ENCODE peak calls at places on chromosomes 5 and 9, in ten cellular contexts. U, J, F, O, V, K, W, G, Q and Y are unnamed samples.
A peak's percentile ranks its signal among the peaks of the same experiment; 100 is the strongest.

GRCh38 chr9:5756633-5757032 is 76.3 kb downstream of the ERMP1 start:
- DNase-seq in U (no peak), J (no peak), F (no peak), O (no peak), V (no peak), K (no peak), W (no peak), G (no peak), Q (no peak), Y (no peak)

GRCh38 chr5:154573011-154573410 is 95.0 kb upstream of the HAND1 start:
- DNase-seq in U (no peak), J (no peak), F (no peak), O (no peak), V (no peak), K (no peak), W (no peak), G (no peak), Q (no peak), Y (no peak)

GRCh38 chr5:78509884-78510769 is 138.4 kb downstream of the LHFPL2 start:
- DNase-seq in U (peak; percentile 88), J (peak; percentile 94), F (peak; percentile 83), O (no peak), V (no peak), K (peak; percentile 61), W (peak; percentile 88), G (peak; percentile 81), Q (peak; percentile 75), Y (peak; percentile 92)

GRCh38 chr5:135008981-135009735 is 24.9 kb downstream of the PITX1 start:
- DNase-seq in U (no peak), J (peak; percentile 38), F (peak; percentile 41), O (no peak), V (no peak), K (no peak), W (peak; percentile 44), G (no peak), Q (no peak), Y (no peak)

GRCh38 chr9:38243993-38244392 is 148.5 kb upstream of the ALDH1B1 start:
- DNase-seq in U (no peak), J (no peak), F (no peak), O (no peak), V (no peak), K (no peak), W (no peak), G (no peak), Q (no peak), Y (no peak)

GRCh38 chr9:18296702-18297531 is 177.0 kb upstream of the ADAMTSL1 start:
- DNase-seq in U (no peak), J (no peak), F (no peak), O (peak; percentile 53), V (no peak), K (peak; percentile 71), W (no peak), G (no peak), Q (no peak), Y (no peak)

GRCh38 chr9:87310827-87311564 is 186.7 kb upstream of the DAPK1 start:
- DNase-seq in U (no peak), J (no peak), F (no peak), O (no peak), V (no peak), K (no peak), W (no peak), G (no peak), Q (no peak), Y (no peak)

GRCh38 chr9:130064621-130065020 is 10.9 kb downstream of the GPR107 start:
- DNase-seq in U (no peak), J (no peak), F (no peak), O (no peak), V (no peak), K (no peak), W (no peak), G (no peak), Q (no peak), Y (no peak)

GRCh38 chr5:56155085-56155484 is 78.0 kb downstream of the ANKRD55 start:
- DNase-seq in U (no peak), J (no peak), F (peak; percentile 59), O (no peak), V (no peak), K (no peak), W (no peak), G (no peak), Q (no peak), Y (no peak)

GRCh38 chr9:88653926-88654325 is 118.9 kb downstream of the NXNL2 start:
- DNase-seq in U (no peak), J (no peak), F (no peak), O (peak; percentile 61), V (no peak), K (peak; percentile 83), W (no peak), G (no peak), Q (no peak), Y (no peak)

GRCh38 chr5:148469446-148470062 is 85.8 kb downstream of the FBXO38 start:
- DNase-seq in U (peak; percentile 48), J (no peak), F (no peak), O (peak; percentile 76), V (no peak), K (peak; percentile 52), W (peak; percentile 66), G (peak; percentile 40), Q (peak; percentile 25), Y (peak; percentile 26)

GRCh38 chr9:128825923-128826702 is 3.5 kb downstream of the SPOUT1 start:
- DNase-seq in U (no peak), J (no peak), F (no peak), O (no peak), V (peak; percentile 46), K (no peak), W (no peak), G (no peak), Q (no peak), Y (no peak)

GRCh38 chr5:56309262-56309826 is 76.2 kb upstream of the ANKRD55 start:
- DNase-seq in U (no peak), J (no peak), F (no peak), O (peak; percentile 32), V (no peak), K (no peak), W (no peak), G (no peak), Q (no peak), Y (no peak)

DNA sequence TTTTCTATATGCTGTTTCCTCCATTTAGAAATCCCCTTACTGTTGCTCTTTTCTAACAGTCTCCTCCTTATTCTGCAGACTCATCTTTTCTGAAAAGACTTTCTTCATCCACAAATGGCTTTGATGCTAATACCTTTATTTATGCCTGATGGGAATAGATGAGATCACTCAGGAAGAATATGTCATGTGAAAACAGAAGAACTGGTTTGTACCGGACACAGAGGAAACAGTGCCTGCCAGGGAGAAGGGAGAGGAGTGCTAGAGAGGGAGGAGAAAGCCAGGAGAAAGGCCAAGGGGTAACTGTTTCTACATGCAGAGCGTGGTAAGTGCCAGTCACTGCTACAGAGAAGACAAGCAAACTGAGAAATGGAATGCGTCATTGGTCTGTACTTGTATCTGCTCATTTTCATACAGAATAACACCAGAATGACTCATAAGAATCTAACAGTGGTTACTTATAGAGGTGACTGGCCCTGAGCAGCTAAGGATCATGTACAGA is 45.9 kb upstream of the PJA2 start:
- DNase-seq in U (peak; percentile 69), J (no peak), F (no peak), O (peak; percentile 98), V (peak; percentile 66), K (peak; percentile 98), W (no peak), G (no peak), Q (no peak), Y (no peak)
- H3K27ac ChIP-seq in U (peak overlapping the region; percentile 89), J (no peak overlapping the region), F (peak overlapping the region; percentile 0), O (peak overlapping the region; percentile 40), V (no peak overlapping the region), K (peak overlapping the region; percentile 92), W (peak overlapping the region; percentile 36), G (peak overlapping the region; percentile 31), Q (peak overlapping the region; percentile 56), Y (no peak overlapping the region)

GRCh38 chr5:150156033-150156381 is 362 bp upstream of the PDGFRB start:
- DNase-seq in U (no peak), J (no peak), F (no peak), O (no peak), V (no peak), K (no peak), W (no peak), G (no peak), Q (no peak), Y (no peak)

GRCh38 chr5:150153957-150154617 is 1.6 kb downstream of the PDGFRB start:
- DNase-seq in U (peak; percentile 66), J (no peak), F (no peak), O (peak; percentile 80), V (peak; percentile 16), K (peak; percentile 91), W (no peak), G (no peak), Q (no peak), Y (no peak)

GRCh38 chr5:150155258-150156032 is at the start of gene PDGFRB:
- DNase-seq in U (peak; percentile 95), J (peak; percentile 90), F (peak; percentile 88), O (peak; percentile 89), V (no peak), K (peak; percentile 88), W (peak; percentile 98), G (peak; percentile 91), Q (peak; percentile 29), Y (no peak)

GRCh38 chr5:150153483-150153882 is 2.2 kb downstream of the PDGFRB start:
- DNase-seq in U (no peak), J (no peak), F (no peak), O (peak; percentile 16), V (no peak), K (no peak), W (no peak), G (no peak), Q (no peak), Y (no peak)

GRCh38 chr5:150154618-150155134 is 969 bp downstream of the PDGFRB start:
- DNase-seq in U (no peak), J (no peak), F (no peak), O (no peak), V (no peak), K (peak; percentile 50), W (no peak), G (no peak), Q (no peak), Y (no peak)
- H3K27ac ChIP-seq in U (peak overlapping the region; percentile 97), J (peak overlapping the region; percentile 72), F (peak overlapping the region; percentile 79), O (peak overlapping the region; percentile 91), V (no peak overlapping the region), K (peak overlapping the region; percentile 76), W (peak overlapping the region; percentile 85), G (peak overlapping the region; percentile 89), Q (peak overlapping the region; percentile 12), Y (peak overlapping the region; percentile 29)

GRCh38 chr9:22954964-22955363 is 508.3 kb downstream of the DMRTA1 start:
- DNase-seq in U (no peak), J (no peak), F (no peak), O (no peak), V (no peak), K (no peak), W (no peak), G (no peak), Q (no peak), Y (no peak)
- H3K27ac ChIP-seq in U (no peak overlapping the region), J (no peak overlapping the region), F (no peak overlapping the region), O (no peak overlapping the region), V (no peak overlapping the region), K (no peak overlapping the region), W (no peak overlapping the region), G (no peak overlapping the region), Q (no peak overlapping the region), Y (peak overlapping the region; percentile 19)

DNA sequence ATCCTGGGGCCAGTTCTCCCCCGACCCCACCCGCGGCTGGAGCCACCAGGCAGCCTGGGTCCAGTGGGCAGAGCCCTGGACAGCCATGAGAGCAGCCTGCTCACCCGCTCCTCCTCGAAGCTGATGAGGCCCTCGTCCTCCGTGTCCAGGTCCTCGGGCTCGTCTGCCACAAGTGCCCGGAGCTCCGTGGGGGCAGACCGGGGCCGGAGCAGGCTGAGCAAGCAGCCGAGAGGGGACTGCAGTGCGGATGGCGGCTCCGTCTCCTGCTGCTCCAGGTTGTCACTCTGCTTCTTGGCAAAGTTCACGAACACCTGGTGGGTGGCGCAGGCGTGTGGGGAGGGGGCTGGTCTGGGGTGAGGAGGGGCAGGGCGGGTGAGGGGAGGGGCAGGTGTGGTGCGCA is 11.9 kb upstream of the CLIC3 start:
- DNase-seq in U (no peak), J (no peak), F (no peak), O (no peak), V (no peak), K (no peak), W (no peak), G (no peak), Q (no peak), Y (no peak)
- H3K27ac ChIP-seq in U (no peak overlapping the region), J (no peak overlapping the region), F (no peak overlapping the region), O (no peak overlapping the region), V (no peak overlapping the region), K (no peak overlapping the region), W (no peak overlapping the region), G (no peak overlapping the region), Q (no peak overlapping the region), Y (no peak overlapping the region)